ENCODE peak calls at places on chromosomes 3 and 15, in seven cellular contexts. B is EH; C is GM23338; O is stimulated activated CD4-positive, alpha-beta T cell treated with anti-CD3 and anti-CD28 coated beads, Interleukin-2, amount 100 ng/mL, for 48 hours; D is stimulated activated CD8-positive, alpha-beta memory T cell treated with anti-CD3 and anti-CD28 coated beads, Interleukin-7, amount 100 ng/mL, for 1 hour; M is activated CD4-positive, alpha-beta memory T cell treated with anti-CD3 and anti-CD28 coated beads for 36 hours; Q is Daoy. U is an unnamed sample.

GRCh38 chr3:24185738-24186384 is 240.8 kb downstream of the NR1D2 start:
- DNase-seq in C (peak), Q (peak), O (peak), D (no peak), M (peak), B (peak), U (no peak)

GRCh38 chr3:42500909-42501308 is 1.5 kb upstream of the VIPR1 start:
- DNase-seq in O (no peak), Q (no peak), M (peak), B (no peak), D (no peak), C (peak), U (no peak)

GRCh38 chr15:80059786-80060489 is 462 bp downstream of the ZFAND6 start:
- DNase-seq in D (peak), O (peak), C (peak), Q (peak), B (peak), M (peak), U (peak)

GRCh38 chr3:180295811-180296210 is 259.1 kb upstream of the PEX5L start:
- DNase-seq in O (no peak), B (no peak), Q (no peak), M (no peak), C (no peak), D (no peak), U (no peak)

GRCh38 chr15:85762756-85763127 is 32.0 kb downstream of the KLHL25 start:
- DNase-seq in D (no peak), B (no peak), Q (no peak), M (no peak), C (no peak), O (no peak), U (no peak)

GRCh38 chr15:29059871-29060640 is 174.3 kb downstream of the APBA2 start:
- DNase-seq in B (no peak), C (no peak), D (no peak), O (no peak), M (no peak), Q (no peak), U (no peak)

GRCh38 chr15:26050979-26051378 is 187.9 kb upstream of the ATP10A start:
- DNase-seq in O (no peak), Q (no peak), B (no peak), D (no peak), C (no peak), M (no peak), U (no peak)

GRCh38 chr3:87436781-87437543 is 160.6 kb upstream of the POU1F1 start:
- DNase-seq in D (no peak), C (no peak), Q (peak), M (no peak), O (no peak), B (peak), U (no peak)

GRCh38 chr3:20258371-20258770 is 72.4 kb upstream of the SGO1 start:
- DNase-seq in M (no peak), D (no peak), B (no peak), Q (no peak), O (no peak), C (no peak), U (no peak)

GRCh38 chr15:47603026-47603425 is 114.3 kb upstream of the SEMA6D start:
- DNase-seq in B (no peak), O (no peak), Q (peak), C (no peak), M (no peak), D (no peak), U (no peak)

GRCh38 chr3:7917443-7918151 is 584.0 kb upstream of the LMCD1 start:
- DNase-seq in C (no peak), D (no peak), B (no peak), Q (no peak), O (peak), M (peak), U (no peak)

GRCh38 chr3:51283421-51283820 is 101.7 kb upstream of the MANF start:
- DNase-seq in Q (no peak), C (no peak), O (no peak), M (no peak), D (no peak), B (peak), U (no peak)